ENCODE peak calls at places on chromosome 21, in six cellular contexts. L, O, R, J, G and V are unnamed samples.

GRCh38 chr21:31266241-31266640 is 77.8 kb downstream of the TIAM1 start:
- DNase-seq in L (no peak), O (no peak), R (no peak), J (no peak), G (no peak), V (no peak)

GRCh38 chr21:45786660-45787059 is 143.1 kb downstream of the PCBP3 start:
- DNase-seq in L (no peak), O (no peak), R (no peak), J (no peak), G (no peak), V (no peak)

GRCh38 chr21:26089730-26090129 is 80.8 kb downstream of the APP start:
- DNase-seq in L (no peak), O (no peak), R (no peak), J (no peak), G (no peak), V (no peak)

GRCh38 chr21:32929633-32930038 is 96.1 kb upstream of the OLIG2 start:
- DNase-seq in L (no peak), O (no peak), R (no peak), J (no peak), G (no peak), V (no peak)

GRCh38 chr21:45586289-45586858 is 44.1 kb upstream of the SLC19A1 start:
- DNase-seq in L (no peak), O (no peak), R (no peak), J (no peak), G (no peak), V (no peak)

GRCh38 chr21:27802816-27803475 is 836.1 kb upstream of the ADAMTS5 start:
- DNase-seq in L (no peak), O (peak), R (no peak), J (peak), G (peak), V (peak)

GRCh38 chr21:38243732-38244406 is 12.9 kb upstream of the KCNJ15 start:
- DNase-seq in L (no peak), O (no peak), R (peak), J (no peak), G (no peak), V (no peak)

GRCh38 chr21:36478207-36478701 is 1.7 kb downstream of the CLDN14 start:
- DNase-seq in L (peak), O (no peak), R (no peak), J (peak), G (no peak), V (no peak)

GRCh38 chr21:45873418-45873817 is 108.2 kb upstream of the COL6A1 start:
- DNase-seq in L (no peak), O (no peak), R (no peak), J (no peak), G (no peak), V (no peak)

GRCh38 chr21:27024971-27025370 is 58.1 kb upstream of the ADAMTS5 start:
- DNase-seq in L (no peak), O (no peak), R (no peak), J (no peak), G (no peak), V (no peak)

GRCh38 chr21:46022551-46023107 is 41.1 kb downstream of the COL6A1 start:
- DNase-seq in L (no peak), O (no peak), R (no peak), J (no peak), G (no peak), V (no peak)

GRCh38 chr21:34367320-34367935 is 3.6 kb downstream of the KCNE2 start:
- DNase-seq in L (peak), O (no peak), R (peak), J (peak), G (peak), V (peak)

GRCh38 chr21:36422279-36423098 is 37.3 kb downstream of the CHAF1B start:
- DNase-seq in L (peak), O (peak), R (no peak), J (peak), G (peak), V (peak)

GRCh38 chr21:38712076-38712475 is 93.7 kb upstream of the ETS2 start:
- DNase-seq in L (no peak), O (peak), R (no peak), J (peak), G (peak), V (no peak)

GRCh38 chr21:45074818-45075605 is 632 bp downstream of the ADARB1 start:
- DNase-seq in L (no peak), O (no peak), R (peak), J (peak), G (peak), V (peak)

GRCh38 chr21:43188712-43189151 is 19.9 kb downstream of the CRYAA start:
- DNase-seq in L (no peak), O (no peak), R (no peak), J (peak), G (no peak), V (peak)

GRCh38 chr21:26850116-26850643 is 5.0 kb upstream of the ADAMTS1 start:
- DNase-seq in L (no peak), O (no peak), R (no peak), J (peak), G (no peak), V (no peak)

GRCh38 chr21:39686636-39687035 is 58.3 kb upstream of the IGSF5 start:
- DNase-seq in L (no peak), O (no peak), R (no peak), J (no peak), G (no peak), V (no peak)

GRCh38 chr21:31132574-31133242 is 94.4 kb upstream of the KRTAP19-8 start:
- DNase-seq in L (no peak), O (no peak), R (peak), J (peak), G (no peak), V (no peak)

GRCh38 chr21:42430570-42430969 is 26.9 kb downstream of the UBASH3A start:
- DNase-seq in L (no peak), O (no peak), R (no peak), J (no peak), G (no peak), V (no peak)